ENCODE peak calls at places on chromosomes 16 and 17, in six cellular contexts. Q, R, C, D, G and E are unnamed samples.

GRCh38 chr16:24915576-24915975 is 69.8 kb downstream of the SLC5A11 start:
- DNase-seq in Q (no peak), R (no peak), C (no peak), D (no peak), G (no peak), E (no peak)

GRCh38 chr16:81335669-81336068 is 20.9 kb downstream of the GAN start:
- DNase-seq in Q (no peak), R (no peak), C (no peak), D (no peak), G (no peak), E (no peak)

GRCh38 chr16:69328854-69329316 is 1.5 kb downstream of the PDF start:
- DNase-seq in Q (no peak), R (peak), C (no peak), D (no peak), G (no peak), E (no peak)

GRCh38 chr16:58051821-58052603 is 26.5 kb downstream of the MMP15 start:
- DNase-seq in Q (no peak), R (no peak), C (no peak), D (no peak), G (no peak), E (no peak)

GRCh38 chr16:9860876-9861275 is 321.4 kb downstream of the GRIN2A start:
- DNase-seq in Q (no peak), R (no peak), C (no peak), D (no peak), G (no peak), E (no peak)

GRCh38 chr16:6081320-6081976 is 983.9 kb upstream of the EEF2KMT start:
- DNase-seq in Q (no peak), R (no peak), C (peak), D (peak), G (peak), E (no peak)

GRCh38 chr17:35068249-35068648 is 4.7 kb upstream of the RFFL start:
- DNase-seq in Q (no peak), R (no peak), C (no peak), D (no peak), G (no peak), E (no peak)

GRCh38 chr16:84815446-84815845 is 4.3 kb upstream of the CRISPLD2 start:
- DNase-seq in Q (no peak), R (no peak), C (no peak), D (no peak), G (no peak), E (no peak)

GRCh38 chr16:69345923-69346322 is 5.7 kb downstream of the TMED6 start:
- DNase-seq in Q (no peak), R (no peak), C (no peak), D (no peak), G (no peak), E (peak)

GRCh38 chr17:44960654-44961053 is 7.4 kb downstream of the C1QL1 start:
- DNase-seq in Q (no peak), R (no peak), C (no peak), D (no peak), G (no peak), E (no peak)

GRCh38 chr16:84406006-84406963 is 37.9 kb downstream of the ATP2C2 start:
- DNase-seq in Q (no peak), R (no peak), C (no peak), D (peak), G (no peak), E (no peak)

GRCh38 chr16:50781043-50781442 is 39.2 kb downstream of the CYLD start:
- DNase-seq in Q (no peak), R (no peak), C (no peak), D (no peak), G (peak), E (no peak)

GRCh38 chr16:83403751-83404150 is 404.0 kb upstream of the HSBP1 start:
- DNase-seq in Q (no peak), R (no peak), C (no peak), D (no peak), G (no peak), E (no peak)

GRCh38 chr16:24988593-24989338 is 26.4 kb downstream of the ARHGAP17 start:
- DNase-seq in Q (peak), R (peak), C (peak), D (peak), G (no peak), E (no peak)

GRCh38 chr17:32483451-32484019 is 3.3 kb upstream of the CDK5R1 start:
- DNase-seq in Q (no peak), R (peak), C (peak), D (peak), G (peak), E (no peak)

GRCh38 chr17:56917559-56918296 is 3.9 kb upstream of the TRIM25 start:
- DNase-seq in Q (no peak), R (no peak), C (no peak), D (no peak), G (no peak), E (no peak)

GRCh38 chr17:8124350-8125195 is 667 bp upstream of the HES7 start:
- DNase-seq in Q (no peak), R (peak), C (no peak), D (no peak), G (no peak), E (no peak)

GRCh38 chr17:14580494-14580893 is 279.6 kb downstream of the HS3ST3B1 start:
- DNase-seq in Q (no peak), R (no peak), C (no peak), D (no peak), G (no peak), E (no peak)

GRCh38 chr16:89288577-89288844 is 71.0 kb downstream of the ZNF778 start:
- DNase-seq in Q (no peak), R (no peak), C (no peak), D (no peak), G (no peak), E (no peak)

GRCh38 chr17:64739316-64740058 is 77.4 kb upstream of the SMURF2 start:
- DNase-seq in Q (no peak), R (peak), C (no peak), D (no peak), G (no peak), E (no peak)

GRCh38 chr16:16009396-16009795 is 60.0 kb downstream of the ABCC1 start:
- DNase-seq in Q (no peak), R (no peak), C (no peak), D (no peak), G (no peak), E (no peak)

GRCh38 chr16:72996291-72997062 is 51.5 kb downstream of the ZFHX3 start:
- DNase-seq in Q (no peak), R (no peak), C (no peak), D (no peak), G (no peak), E (no peak)

GRCh38 chr16:6932871-6933390 is 399.7 kb upstream of the RBFOX1 start:
- DNase-seq in Q (no peak), R (no peak), C (no peak), D (no peak), G (no peak), E (no peak)

GRCh38 chr17:7045492-7046126 is 1.7 kb upstream of the SLC16A11 start:
- DNase-seq in Q (peak), R (peak), C (peak), D (peak), G (no peak), E (peak)

GRCh38 chr16:54998834-54999233 is 68.2 kb downstream of the IRX5 start:
- DNase-seq in Q (no peak), R (no peak), C (no peak), D (no peak), G (no peak), E (no peak)

GRCh38 chr17:51425793-51426192 is 165.4 kb downstream of the UTP18 start:
- DNase-seq in Q (no peak), R (no peak), C (no peak), D (no peak), G (no peak), E (no peak)

GRCh38 chr16:22240023-22240697 is 34.1 kb downstream of the EEF2K start:
- DNase-seq in Q (no peak), R (no peak), C (no peak), D (no peak), G (no peak), E (no peak)

GRCh38 chr16:4360538-4361021 is 9.5 kb upstream of the PAM16 start:
- DNase-seq in Q (no peak), R (no peak), C (no peak), D (peak), G (no peak), E (no peak)

GRCh38 chr17:28368306-28368831 is 1.7 kb downstream of the VTN start:
- DNase-seq in Q (no peak), R (no peak), C (no peak), D (no peak), G (no peak), E (no peak)

GRCh38 chr16:5045499-5046115 is 11.9 kb upstream of the NAGPA start:
- DNase-seq in Q (no peak), R (no peak), C (no peak), D (no peak), G (no peak), E (no peak)

GRCh38 chr17:17533901-17534441 is 37.8 kb upstream of the RASD1 start:
- DNase-seq in Q (no peak), R (no peak), C (peak), D (no peak), G (no peak), E (no peak)

GRCh38 chr17:8459109-8459508 is 23.4 kb downstream of the NDEL1 start:
- DNase-seq in Q (no peak), R (no peak), C (no peak), D (no peak), G (no peak), E (no peak)

GRCh38 chr17:73210002-73210678 is 17.3 kb downstream of the COG1 start:
- DNase-seq in Q (no peak), R (no peak), C (peak), D (peak), G (no peak), E (no peak)

GRCh38 chr16:85042126-85042525 is 14.5 kb downstream of the KIAA0513 start:
- DNase-seq in Q (no peak), R (no peak), C (no peak), D (no peak), G (no peak), E (no peak)

GRCh38 chr17:81397314-81398169 is 2.3 kb downstream of the BAHCC1 start:
- DNase-seq in Q (no peak), R (peak), C (peak), D (peak), G (peak), E (no peak)

GRCh38 chr17:51046527-51047384 is 73.9 kb downstream of the SPAG9 start:
- DNase-seq in Q (no peak), R (peak), C (no peak), D (peak), G (peak), E (no peak)

GRCh38 chr16:84080378-84080777 is 36.4 kb downstream of the MBTPS1 start:
- DNase-seq in Q (no peak), R (no peak), C (no peak), D (no peak), G (no peak), E (no peak)

DNA sequence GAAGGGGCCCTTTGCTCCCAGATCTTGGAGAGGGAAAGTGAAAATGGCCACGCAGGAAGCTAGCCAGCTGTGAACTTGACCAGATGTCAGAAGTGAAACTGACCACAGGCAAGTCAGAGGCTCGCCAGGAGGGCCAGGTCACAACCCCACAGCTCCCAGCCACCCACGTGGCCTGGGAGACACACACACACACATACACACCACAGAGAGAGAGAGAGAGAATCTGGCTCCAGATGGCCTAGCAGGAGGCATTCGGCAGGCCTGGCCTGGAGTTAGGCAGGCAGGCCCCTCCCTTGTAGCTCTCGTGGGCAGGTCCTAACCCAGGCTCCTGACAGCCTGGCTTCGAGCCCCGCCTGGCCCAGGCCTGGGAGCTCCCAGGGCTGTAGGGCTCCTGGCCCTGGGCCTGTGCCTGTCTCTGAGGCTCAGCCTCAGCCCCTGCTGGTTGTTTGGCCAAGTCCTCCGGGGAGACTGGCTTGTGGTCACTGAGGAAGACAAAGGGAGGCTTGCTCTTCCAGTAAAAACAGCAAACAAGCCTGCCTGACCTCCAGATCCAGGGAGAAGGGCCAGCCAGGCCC is 20.2 kb downstream of the NGFR start:
- DNase-seq in Q (peak), R (no peak), C (peak), D (peak), G (peak), E (peak)
- TF ChIP-seq MAX in Q (no peak), R (no peak), C (no peak), D (peak), G (peak), E (peak)

GRCh38 chr17:2894782-2895181 is 98.5 kb downstream of the RAP1GAP2 start:
- DNase-seq in Q (no peak), R (no peak), C (no peak), D (no peak), G (no peak), E (no peak)

GRCh38 chr17:2889256-2889655 is 93.0 kb downstream of the RAP1GAP2 start:
- DNase-seq in Q (no peak), R (no peak), C (no peak), D (no peak), G (no peak), E (no peak)

GRCh38 chr17:2897605-2898004 is 101.4 kb downstream of the RAP1GAP2 start:
- DNase-seq in Q (no peak), R (no peak), C (no peak), D (no peak), G (no peak), E (no peak)

GRCh38 chr17:2893422-2893914 is 97.2 kb downstream of the RAP1GAP2 start:
- DNase-seq in Q (peak), R (no peak), C (no peak), D (no peak), G (no peak), E (no peak)

GRCh38 chr17:2892305-2892971 is 96.2 kb downstream of the RAP1GAP2 start:
- DNase-seq in Q (peak), R (peak), C (peak), D (peak), G (no peak), E (no peak)
- TF ChIP-seq MAX in Q (peak), R (no peak), C (peak), D (peak), G (no peak), E (no peak)

DNA sequence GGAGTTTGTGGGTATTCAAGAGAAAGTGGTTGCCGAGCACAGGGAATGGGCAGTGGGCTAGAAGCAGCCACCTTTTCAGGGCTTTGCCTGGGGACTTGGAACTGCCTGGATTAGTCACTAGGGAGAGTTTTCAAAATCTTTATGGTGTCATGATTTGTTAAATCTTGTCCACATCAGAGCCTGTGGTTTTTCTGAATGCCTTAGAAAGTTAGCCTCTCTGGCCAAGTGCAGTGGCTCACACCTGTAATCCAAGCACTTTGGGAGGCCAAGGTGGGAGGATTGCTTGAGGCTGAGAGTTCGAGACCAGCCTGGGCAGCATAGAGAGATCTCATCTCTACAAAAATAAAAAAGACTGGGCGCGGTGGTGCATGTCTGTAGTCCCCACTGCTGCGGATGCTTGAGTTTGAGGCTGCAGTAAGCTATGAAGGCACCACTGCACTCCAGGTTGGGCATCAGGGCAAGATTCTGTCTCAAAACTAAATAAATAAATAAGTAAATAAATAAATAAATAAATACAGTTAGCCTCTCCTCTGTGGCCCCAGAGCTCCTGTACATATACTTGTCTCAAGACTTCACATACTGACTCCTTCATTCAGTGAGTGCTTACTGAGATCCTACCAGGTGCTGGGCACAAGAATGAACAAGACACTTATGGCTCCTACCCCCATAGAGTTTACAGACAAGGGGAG is 76.3 kb upstream of the HNF1B start:
- DNase-seq in Q (no peak), R (no peak), C (no peak), D (no peak), G (no peak), E (no peak)
- TF ChIP-seq MAX in Q (no peak), R (no peak), C (no peak), D (no peak), G (no peak), E (no peak)

DNA sequence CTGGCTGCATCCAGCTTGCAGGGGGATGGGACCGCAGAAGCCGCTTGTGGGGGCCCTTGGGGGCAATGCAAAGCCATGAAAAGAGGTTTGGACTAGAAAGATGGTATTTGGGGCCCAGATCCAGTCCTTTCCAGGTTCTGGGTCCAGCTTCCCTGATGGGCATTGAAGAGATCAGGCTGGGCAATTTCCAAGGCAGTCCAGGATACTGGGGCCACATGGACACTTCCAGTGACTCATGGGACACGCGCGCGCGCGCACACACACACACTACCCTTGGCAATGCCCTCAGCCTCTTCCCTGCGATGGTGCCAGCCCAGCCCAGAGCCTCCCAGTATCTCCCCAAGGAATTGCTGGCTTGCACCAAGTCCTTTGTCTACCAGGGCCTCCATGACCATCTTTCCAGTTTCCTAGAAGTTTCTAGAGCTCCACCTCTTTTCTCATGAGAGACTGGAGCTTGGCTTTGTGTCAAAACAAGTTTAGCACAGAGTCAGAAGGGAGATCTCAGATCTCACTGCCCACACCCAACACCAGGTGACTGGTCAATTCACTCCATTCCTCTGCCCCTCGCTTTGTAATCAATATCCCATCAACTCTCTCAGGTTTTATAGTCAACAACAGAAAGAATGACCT is 44.3 kb downstream of the WNT3 start:
- DNase-seq in Q (no peak), R (no peak), C (no peak), D (peak), G (peak), E (no peak)
- TF ChIP-seq MAX in Q (no peak), R (no peak), C (no peak), D (no peak), G (no peak), E (no peak)

GRCh38 chr17:49946964-49947584 is 21.9 kb upstream of the DLX4 start:
- DNase-seq in Q (no peak), R (no peak), C (no peak), D (no peak), G (no peak), E (no peak)

GRCh38 chr17:49941427-49941826 is 27.6 kb upstream of the DLX4 start:
- DNase-seq in Q (no peak), R (no peak), C (no peak), D (no peak), G (no peak), E (no peak)

GRCh38 chr17:49946208-49946607 is 22.8 kb upstream of the DLX4 start:
- DNase-seq in Q (no peak), R (no peak), C (no peak), D (no peak), G (no peak), E (no peak)

GRCh38 chr17:49942918-49943317 is 26.1 kb upstream of the DLX4 start:
- DNase-seq in Q (no peak), R (no peak), C (no peak), D (no peak), G (no peak), E (no peak)

GRCh38 chr17:49944451-49944850 is 24.5 kb upstream of the DLX4 start:
- DNase-seq in Q (no peak), R (no peak), C (no peak), D (no peak), G (no peak), E (no peak)
- TF ChIP-seq MAX in Q (no peak), R (no peak), C (no peak), D (no peak), G (no peak), E (no peak)